ENCODE peak calls at places on chromosomes 12 and 14, in eight cellular contexts. V, Z, X, C, U, W, F and L are unnamed samples. For H3K4me1, the result is how much of the 10 kb centered on the place peaks cover.

GRCh38 chr12:1810201-1810930 is 10.0 kb upstream of the LRTM2 start:
- DNase-seq in V (peak), Z (no peak), X (no peak), C (peak), U (no peak), W (no peak), F (no peak), L (no peak)

GRCh38 chr12:26749781-26750180 is 83.2 kb downstream of the ITPR2 start:
- DNase-seq in V (no peak), Z (no peak), X (no peak), C (no peak), U (no peak), W (no peak), F (no peak), L (no peak)

GRCh38 chr12:15216036-15216889 is 5.0 kb downstream of the RERG start:
- DNase-seq in V (no peak), Z (no peak), X (no peak), C (no peak), U (no peak), W (no peak), F (no peak), L (no peak)

GRCh38 chr14:68195126-68195525 is 375.5 kb downstream of the RAD51B start:
- DNase-seq in V (no peak), Z (no peak), X (no peak), C (no peak), U (no peak), W (no peak), F (no peak), L (no peak)

GRCh38 chr14:101033446-101034165 is 130.1 kb upstream of the RTL1 start:
- DNase-seq in V (no peak), Z (no peak), X (no peak), C (peak), U (no peak), W (no peak), F (no peak), L (no peak)

GRCh38 chr12:49358548-49359141 is 8.6 kb upstream of the SPATS2 start:
- DNase-seq in V (peak), Z (peak), X (no peak), C (no peak), U (peak), W (peak), F (peak), L (peak)

GRCh38 chr12:120468846-120469449 is 600 bp downstream of the SRSF9 start:
- DNase-seq in V (peak), Z (no peak), X (no peak), C (no peak), U (peak), W (no peak), F (peak), L (no peak)

GRCh38 chr12:131673519-131674265 is 37.2 kb upstream of the SFSWAP start:
- DNase-seq in V (peak), Z (no peak), X (no peak), C (no peak), U (no peak), W (no peak), F (no peak), L (no peak)

GRCh38 chr14:95313707-95314106 is 6.0 kb downstream of the CLMN start:
- DNase-seq in V (peak), Z (no peak), X (peak), C (peak), U (peak), W (no peak), F (peak), L (peak)

GRCh38 chr12:50720085-50720484 is 43.8 kb upstream of the ATF1 start:
- DNase-seq in V (peak), Z (no peak), X (no peak), C (no peak), U (no peak), W (no peak), F (no peak), L (no peak)

GRCh38 chr12:104291867-104292524 is 11.5 kb upstream of the EID3 start:
- DNase-seq in V (no peak), Z (no peak), X (no peak), C (no peak), U (no peak), W (peak), F (no peak), L (no peak)

GRCh38 chr14:64447890-64448667 is 17.2 kb upstream of the AKAP5 start:
- DNase-seq in V (no peak), Z (no peak), X (no peak), C (no peak), U (no peak), W (no peak), F (no peak), L (no peak)

GRCh38 chr14:85037411-85037810 is 492.5 kb upstream of the FLRT2 start:
- DNase-seq in V (no peak), Z (no peak), X (no peak), C (no peak), U (no peak), W (no peak), F (no peak), L (no peak)

GRCh38 chr14:83255015-83255726 is 1721.5 kb upstream of the SEL1L start:
- DNase-seq in V (peak), Z (no peak), X (no peak), C (no peak), U (no peak), W (no peak), F (no peak), L (no peak)

GRCh38 chr12:117093918-117094630 is 5.1 kb downstream of the TESC start:
- DNase-seq in V (no peak), Z (no peak), X (no peak), C (no peak), U (no peak), W (no peak), F (no peak), L (no peak)

GRCh38 chr14:52553671-52554575 is 1.3 kb downstream of the GPR137C start:
- DNase-seq in V (peak), Z (peak), X (peak), C (peak), U (peak), W (peak), F (peak), L (peak)

GRCh38 chr14:100944052-100944451 is 40.5 kb upstream of the RTL1 start:
- DNase-seq in V (no peak), Z (no peak), X (no peak), C (no peak), U (no peak), W (no peak), F (no peak), L (no peak)

GRCh38 chr12:100858658-100859057 is 64.1 kb downstream of the ANO4 start:
- DNase-seq in V (peak), Z (no peak), X (no peak), C (no peak), U (no peak), W (no peak), F (no peak), L (no peak)

GRCh38 chr14:52369305-52369781 is 55.2 kb downstream of the PTGER2 start:
- DNase-seq in V (peak), Z (no peak), X (peak), C (peak), U (no peak), W (no peak), F (no peak), L (no peak)

GRCh38 chr12:67919406-67919805 is 69.8 kb upstream of the IFNG-AS1 start:
- DNase-seq in V (no peak), Z (no peak), X (no peak), C (no peak), U (no peak), W (no peak), F (no peak), L (no peak)

GRCh38 chr14:95304342-95304741 is 15.4 kb downstream of the CLMN start:
- DNase-seq in V (no peak), Z (no peak), X (no peak), C (no peak), U (no peak), W (no peak), F (no peak), L (no peak)

GRCh38 chr12:53743277-53744129 is 8.3 kb downstream of the CISTR start:
- DNase-seq in V (peak), Z (no peak), X (no peak), C (peak), U (peak), W (peak), F (peak), L (no peak)

GRCh38 chr14:98170580-98170979 is 1101.4 kb downstream of the BCL11B start:
- DNase-seq in V (no peak), Z (no peak), X (no peak), C (no peak), U (no peak), W (no peak), F (no peak), L (no peak)

GRCh38 chr14:98174031-98174430 is 1098.0 kb downstream of the BCL11B start:
- DNase-seq in V (no peak), Z (no peak), X (no peak), C (no peak), U (no peak), W (no peak), F (no peak), L (no peak)

GRCh38 chr14:98173291-98173690 is 1098.7 kb downstream of the BCL11B start:
- DNase-seq in V (no peak), Z (no peak), X (no peak), C (no peak), U (peak), W (no peak), F (no peak), L (no peak)

GRCh38 chr14:98172243-98172778 is 1099.7 kb downstream of the BCL11B start:
- DNase-seq in V (no peak), Z (no peak), X (no peak), C (no peak), U (no peak), W (no peak), F (no peak), L (no peak)

GRCh38 chr14:98171654-98172053 is 1100.3 kb downstream of the BCL11B start:
- DNase-seq in V (no peak), Z (no peak), X (no peak), C (no peak), U (no peak), W (no peak), F (no peak), L (no peak)
- TF ChIP-seq CTCF in V (no peak), Z (no peak), X (no peak), C (no peak), U (no peak), W (no peak), F (no peak), L (no peak)

DNA sequence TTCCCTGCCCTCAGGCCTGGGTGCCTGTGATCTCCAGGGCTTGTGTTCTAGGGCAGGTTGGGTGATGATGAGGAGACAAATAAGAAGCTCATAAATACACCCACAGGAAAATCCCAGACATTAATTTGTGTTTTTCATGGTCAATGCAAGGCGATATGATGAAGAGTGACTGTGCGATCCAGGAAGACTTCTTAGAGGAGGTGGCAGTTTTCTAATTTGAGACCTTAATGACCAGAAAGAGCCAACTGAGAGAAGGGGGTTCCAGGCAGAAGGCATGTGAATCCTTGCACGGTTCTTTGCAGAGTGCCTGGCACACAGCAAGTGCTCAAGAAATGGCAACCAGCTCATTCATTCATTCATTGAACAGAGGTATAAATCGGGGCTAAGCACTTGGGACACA is 128.1 kb downstream of the AACS start:
- DNase-seq in V (no peak), Z (no peak), X (no peak), C (no peak), U (no peak), W (no peak), F (no peak), L (no peak)
- H3K4me1 ChIP-seq in V (under half), Z (under half), X (under half), C (under half), U (under half), W (under half), F (under half), L (under half)

DNA sequence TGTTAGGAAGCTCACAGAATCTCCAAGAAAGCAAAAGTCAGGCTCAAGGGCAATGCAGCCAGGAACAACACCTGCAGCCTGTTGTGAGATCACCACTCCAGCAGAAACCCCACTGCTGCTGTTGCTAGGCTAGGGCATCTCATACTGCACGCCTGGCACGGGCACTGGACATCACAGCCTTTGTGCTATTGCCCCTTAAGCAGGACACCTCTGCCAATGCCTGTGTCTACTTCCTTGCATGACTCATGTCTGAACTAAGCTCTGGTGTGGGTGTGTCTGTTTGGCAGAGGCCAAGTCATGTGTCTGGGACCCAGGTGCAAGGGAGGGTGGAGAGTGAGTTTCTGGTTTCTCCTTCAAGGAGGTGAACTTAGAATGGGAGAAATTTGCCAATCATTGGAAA is 10.0 kb upstream of the DDX47 start:
- DNase-seq in V (peak), Z (no peak), X (peak), C (peak), U (peak), W (no peak), F (peak), L (peak)
- H3K27ac ChIP-seq in V (peak), Z (no peak), X (no peak), C (no peak), U (peak), W (no peak), F (peak), L (no peak)

GRCh38 chr12:130087222-130087621 is 75.0 kb upstream of the FZD10 start:
- DNase-seq in V (no peak), Z (no peak), X (no peak), C (no peak), U (no peak), W (no peak), F (no peak), L (no peak)

GRCh38 chr12:130086777-130087176 is 75.5 kb upstream of the FZD10 start:
- DNase-seq in V (no peak), Z (no peak), X (no peak), C (no peak), U (no peak), W (no peak), F (no peak), L (no peak)

GRCh38 chr12:130086248-130086647 is 76.0 kb upstream of the FZD10 start:
- DNase-seq in V (no peak), Z (no peak), X (no peak), C (no peak), U (no peak), W (no peak), F (no peak), L (no peak)

GRCh38 chr12:130088509-130088908 is 73.8 kb upstream of the FZD10 start:
- DNase-seq in V (no peak), Z (no peak), X (no peak), C (no peak), U (no peak), W (no peak), F (no peak), L (no peak)

GRCh38 chr12:130090564-130090963 is 71.7 kb upstream of the FZD10 start:
- DNase-seq in V (no peak), Z (no peak), X (no peak), C (no peak), U (no peak), W (no peak), F (no peak), L (no peak)
- TF ChIP-seq CTCF in V (no peak), Z (no peak), X (no peak), C (no peak), U (no peak), W (no peak), F (no peak), L (no peak)

GRCh38 chr14:93971635-93972027 is 4.7 kb downstream of the ASB2 start:
- DNase-seq in V (no peak), Z (no peak), X (no peak), C (no peak), U (no peak), W (no peak), F (no peak), L (no peak)

GRCh38 chr14:93970589-93970966 is 5.8 kb downstream of the ASB2 start:
- DNase-seq in V (no peak), Z (no peak), X (no peak), C (no peak), U (peak), W (peak), F (no peak), L (no peak)

GRCh38 chr14:93967637-93968250 is 8.6 kb downstream of the ASB2 start:
- DNase-seq in V (no peak), Z (no peak), X (no peak), C (no peak), U (peak), W (no peak), F (no peak), L (no peak)

GRCh38 chr14:93970967-93971634 is 5.3 kb downstream of the ASB2 start:
- DNase-seq in V (peak), Z (no peak), X (peak), C (no peak), U (peak), W (no peak), F (no peak), L (no peak)

DNA sequence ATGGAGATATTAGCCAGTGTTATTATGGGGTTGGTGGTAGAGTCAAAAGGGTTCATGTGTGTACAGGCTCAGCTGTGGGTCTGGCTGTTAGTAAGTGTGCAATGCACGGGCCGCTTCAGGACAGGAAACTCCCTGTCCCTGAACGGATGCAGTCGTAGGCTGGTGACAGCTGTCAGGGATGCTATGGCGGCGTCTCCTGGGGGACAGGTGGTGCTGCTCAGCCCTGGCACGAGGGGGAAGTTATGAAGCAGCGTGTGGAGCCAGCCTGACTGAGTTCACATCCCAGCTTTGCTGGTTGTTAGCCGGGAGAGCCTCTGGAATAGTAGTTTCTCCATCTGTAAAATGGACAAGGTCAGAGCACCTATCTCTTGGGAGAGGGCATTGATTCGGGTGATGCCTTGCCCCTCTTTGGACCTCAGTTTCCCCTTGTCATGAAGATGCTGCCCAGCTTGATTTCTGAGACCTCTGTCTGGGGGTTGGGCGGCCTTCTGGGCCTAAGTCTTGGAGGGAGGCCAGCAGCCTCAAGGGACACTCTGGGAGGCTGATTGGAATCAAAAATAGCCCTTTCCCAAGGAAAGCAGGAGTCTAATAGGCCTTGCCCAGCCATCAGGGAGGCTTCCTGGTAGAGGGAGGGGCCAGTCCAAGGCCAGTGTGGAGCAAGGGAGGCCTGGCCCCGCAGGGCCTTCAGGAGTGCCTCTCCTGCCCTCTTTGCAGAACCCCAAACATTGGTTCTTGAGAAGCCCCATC is 7.1 kb downstream of the ASB2 start:
- DNase-seq in V (no peak), Z (no peak), X (no peak), C (peak), U (no peak), W (no peak), F (peak), L (no peak)
- H3K4me1 ChIP-seq in V (under half), Z (half or more), X (under half), C (under half), U (under half), W (under half), F (half or more), L (half or more)

DNA sequence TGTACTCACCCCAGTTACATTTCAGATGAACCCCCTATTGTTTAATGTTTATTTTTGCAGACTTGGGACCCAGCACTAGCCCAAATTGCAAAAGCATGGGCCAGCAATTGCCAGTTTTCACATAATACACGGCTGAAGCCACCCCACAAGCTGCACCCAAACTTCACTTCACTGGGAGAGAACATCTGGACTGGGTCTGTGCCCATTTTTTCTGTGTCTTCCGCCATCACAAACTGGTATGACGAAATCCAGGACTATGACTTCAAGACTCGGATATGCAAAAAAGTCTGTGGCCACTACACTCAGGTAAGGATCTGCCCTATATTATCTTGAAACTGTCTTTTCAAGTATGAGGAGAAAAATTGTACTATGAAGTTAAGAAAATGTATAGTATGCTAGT is 1.2 kb downstream of the GLIPR1 start:
- DNase-seq in V (peak), Z (no peak), X (no peak), C (no peak), U (peak), W (no peak), F (no peak), L (no peak)
- H3K27ac ChIP-seq in V (peak), Z (peak), X (peak), C (no peak), U (peak), W (no peak), F (peak), L (peak)

DNA sequence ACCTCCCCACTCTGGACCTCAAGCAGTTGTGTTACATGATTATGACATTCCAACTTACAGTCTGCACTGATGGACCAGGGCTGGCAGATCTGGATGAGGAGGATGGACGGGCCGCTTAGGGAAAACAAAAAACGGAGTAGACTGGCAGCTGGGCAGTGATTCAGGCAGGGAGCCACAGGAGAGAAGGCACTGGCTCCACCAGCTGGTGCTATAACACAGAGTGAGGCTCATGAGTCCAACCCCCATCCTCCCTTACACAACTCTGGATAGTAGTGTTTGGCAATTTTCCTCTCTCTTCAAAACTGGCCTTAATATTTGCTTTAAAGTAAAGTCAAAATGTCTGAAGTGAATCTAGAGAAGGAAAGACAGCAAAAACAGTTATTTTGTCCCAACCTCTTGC is 9.7 kb upstream of the RIC8B start:
- DNase-seq in V (no peak), Z (no peak), X (no peak), C (no peak), U (no peak), W (no peak), F (no peak), L (no peak)
- TF ChIP-seq CTCF in V (no peak), Z (no peak), X (no peak), C (no peak), U (no peak), W (no peak), F (peak), L (peak)